ENCODE peak calls at places on chromosomes 6 and 20, in nine cellular contexts. One of them, this sample, is unnamed.

GRCh38 chr20:19463597-19463996 is 251.2 kb downstream of the SLC24A3 start:
- DNase-seq in bronchial epithelial cell: no peak
- DNase-seq in CD8-positive, alpha-beta T cell: no peak
- DNase-seq in adipocyte: no peak
- DNase-seq in colonic mucosa: no peak
- DNase-seq in right lobe of liver: no peak
- DNase-seq in iPS DF 6.9: no peak
- DNase-seq in H7: peak; percentile 34
- DNase-seq in PC-9: no peak
- DNase-seq in this sample: no peak

GRCh38 chr20:50111120-50111828 is 1.7 kb downstream of the UBE2V1 start:
- DNase-seq in bronchial epithelial cell: peak; percentile 79
- DNase-seq in CD8-positive, alpha-beta T cell: no peak
- DNase-seq in adipocyte: peak; percentile 85
- DNase-seq in colonic mucosa: no peak
- DNase-seq in right lobe of liver: no peak
- DNase-seq in iPS DF 6.9: no peak
- DNase-seq in H7: no peak
- DNase-seq in PC-9: peak; percentile 53
- DNase-seq in this sample: peak; percentile 41

GRCh38 chr6:37503486-37503980 is 3.8 kb upstream of the CCDC167 start:
- DNase-seq in bronchial epithelial cell: no peak
- DNase-seq in CD8-positive, alpha-beta T cell: no peak
- DNase-seq in adipocyte: no peak
- DNase-seq in colonic mucosa: no peak
- DNase-seq in right lobe of liver: no peak
- DNase-seq in iPS DF 6.9: no peak
- DNase-seq in H7: no peak
- DNase-seq in PC-9: no peak
- DNase-seq in this sample: no peak

GRCh38 chr6:158416841-158417759 is 104.8 kb downstream of the TULP4 start:
- DNase-seq in bronchial epithelial cell: peak; percentile 37
- DNase-seq in CD8-positive, alpha-beta T cell: no peak
- DNase-seq in adipocyte: peak; percentile 23
- DNase-seq in colonic mucosa: no peak
- DNase-seq in right lobe of liver: no peak
- DNase-seq in iPS DF 6.9: no peak
- DNase-seq in H7: no peak
- DNase-seq in PC-9: no peak
- DNase-seq in this sample: no peak

GRCh38 chr6:146041282-146041681 is 12.4 kb downstream of the GRM1 start:
- DNase-seq in bronchial epithelial cell: peak; percentile 46
- DNase-seq in CD8-positive, alpha-beta T cell: no peak
- DNase-seq in adipocyte: peak; percentile 25
- DNase-seq in colonic mucosa: no peak
- DNase-seq in right lobe of liver: no peak
- DNase-seq in iPS DF 6.9: peak; percentile 63
- DNase-seq in H7: peak; percentile 12
- DNase-seq in PC-9: no peak
- DNase-seq in this sample: peak; percentile 49

GRCh38 chr6:166541876-166542579 is 44.5 kb downstream of the RAMACL start:
- DNase-seq in bronchial epithelial cell: no peak
- DNase-seq in CD8-positive, alpha-beta T cell: no peak
- DNase-seq in adipocyte: no peak
- DNase-seq in colonic mucosa: no peak
- DNase-seq in right lobe of liver: no peak
- DNase-seq in iPS DF 6.9: no peak
- DNase-seq in H7: no peak
- DNase-seq in PC-9: no peak
- DNase-seq in this sample: no peak

GRCh38 chr6:136886110-136886509 is 36.0 kb upstream of the SLC35D3 start:
- DNase-seq in bronchial epithelial cell: peak; percentile 86
- DNase-seq in CD8-positive, alpha-beta T cell: no peak
- DNase-seq in adipocyte: no peak
- DNase-seq in colonic mucosa: no peak
- DNase-seq in right lobe of liver: no peak
- DNase-seq in iPS DF 6.9: no peak
- DNase-seq in H7: no peak
- DNase-seq in PC-9: peak; percentile 72
- DNase-seq in this sample: no peak

GRCh38 chr6:105431226-105431625 is 28.3 kb upstream of the PREP start:
- DNase-seq in bronchial epithelial cell: peak; percentile 66
- DNase-seq in CD8-positive, alpha-beta T cell: no peak
- DNase-seq in adipocyte: peak; percentile 82
- DNase-seq in colonic mucosa: peak; percentile 30
- DNase-seq in right lobe of liver: no peak
- DNase-seq in iPS DF 6.9: peak; percentile 16
- DNase-seq in H7: peak; percentile 13
- DNase-seq in PC-9: peak; percentile 58
- DNase-seq in this sample: no peak

DNA sequence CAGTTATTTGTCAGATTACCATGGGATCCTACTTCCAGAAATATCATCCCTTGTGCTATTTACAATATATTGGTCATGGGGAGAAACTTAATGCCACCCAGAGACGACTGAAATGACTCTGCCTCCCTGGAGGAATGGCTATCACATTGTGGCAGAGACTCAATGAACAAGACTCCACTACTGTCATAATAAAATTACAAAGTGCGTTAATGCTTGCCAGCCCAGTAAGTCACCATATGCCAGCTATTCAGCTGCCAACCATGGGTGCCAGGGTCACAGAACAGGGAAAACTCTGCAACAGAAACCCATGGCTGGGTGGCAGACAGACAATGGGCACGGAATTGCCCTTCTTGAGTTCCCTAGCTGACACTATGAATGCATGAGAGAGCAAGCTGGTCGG is 32.0 kb downstream of the TP53INP2 start:
- DNase-seq in bronchial epithelial cell: no peak
- DNase-seq in CD8-positive, alpha-beta T cell: no peak
- DNase-seq in adipocyte: no peak
- DNase-seq in colonic mucosa: no peak
- DNase-seq in right lobe of liver: no peak
- DNase-seq in iPS DF 6.9: no peak
- DNase-seq in H7: no peak
- DNase-seq in PC-9: no peak
- DNase-seq in this sample: no peak
- H3K36me3 ChIP-seq in bronchial epithelial cell: peaks cover 9% of the 10 kb centered on the region
- H3K36me3 ChIP-seq in CD8-positive, alpha-beta T cell: no peaks in the 10 kb centered on the region
- H3K36me3 ChIP-seq in adipocyte: peaks cover 49% of the 10 kb centered on the region
- H3K36me3 ChIP-seq in colonic mucosa: peaks cover 6% of the 10 kb centered on the region
- H3K36me3 ChIP-seq in right lobe of liver: peaks cover 12% of the 10 kb centered on the region
- H3K36me3 ChIP-seq in iPS DF 6.9: no peaks in the 10 kb centered on the region
- H3K36me3 ChIP-seq in H7: no peaks in the 10 kb centered on the region
- H3K36me3 ChIP-seq in PC-9: peaks cover 9% of the 10 kb centered on the region
- H3K36me3 ChIP-seq in this sample: peaks cover 6% of the 10 kb centered on the region

GRCh38 chr20:62238569-62239277 is 402 bp downstream of the OSBPL2 start:
- DNase-seq in bronchial epithelial cell: no peak
- DNase-seq in CD8-positive, alpha-beta T cell: no peak
- DNase-seq in adipocyte: peak; percentile 42
- DNase-seq in colonic mucosa: peak; percentile 62
- DNase-seq in right lobe of liver: no peak
- DNase-seq in iPS DF 6.9: no peak
- DNase-seq in H7: no peak
- DNase-seq in PC-9: peak; percentile 46
- DNase-seq in this sample: peak; percentile 66
- H3K36me3 ChIP-seq in bronchial epithelial cell: peaks cover 5% of the 10 kb centered on the region
- H3K36me3 ChIP-seq in CD8-positive, alpha-beta T cell: peaks cover 3% of the 10 kb centered on the region
- H3K36me3 ChIP-seq in adipocyte: peaks cover 14% of the 10 kb centered on the region
- H3K36me3 ChIP-seq in colonic mucosa: no peaks in the 10 kb centered on the region
- H3K36me3 ChIP-seq in right lobe of liver: no peaks in the 10 kb centered on the region
- H3K36me3 ChIP-seq in iPS DF 6.9: no peaks in the 10 kb centered on the region
- H3K36me3 ChIP-seq in H7: no peaks in the 10 kb centered on the region
- H3K36me3 ChIP-seq in PC-9: peaks cover 24% of the 10 kb centered on the region
- H3K36me3 ChIP-seq in this sample: peaks cover 3% of the 10 kb centered on the region

GRCh38 chr6:17291778-17292177 is 10.6 kb downstream of the RBM24 start:
- DNase-seq in bronchial epithelial cell: no peak
- DNase-seq in CD8-positive, alpha-beta T cell: no peak
- DNase-seq in adipocyte: no peak
- DNase-seq in colonic mucosa: no peak
- DNase-seq in right lobe of liver: no peak
- DNase-seq in iPS DF 6.9: no peak
- DNase-seq in H7: peak; percentile 29
- DNase-seq in PC-9: no peak
- DNase-seq in this sample: no peak

GRCh38 chr6:17293395-17293794 is 12.2 kb downstream of the RBM24 start:
- DNase-seq in bronchial epithelial cell: no peak
- DNase-seq in CD8-positive, alpha-beta T cell: no peak
- DNase-seq in adipocyte: no peak
- DNase-seq in colonic mucosa: no peak
- DNase-seq in right lobe of liver: no peak
- DNase-seq in iPS DF 6.9: no peak
- DNase-seq in H7: no peak
- DNase-seq in PC-9: no peak
- DNase-seq in this sample: no peak

GRCh38 chr6:17297261-17298080 is 16.3 kb downstream of the RBM24 start:
- DNase-seq in bronchial epithelial cell: no peak
- DNase-seq in CD8-positive, alpha-beta T cell: no peak
- DNase-seq in adipocyte: peak; percentile 35
- DNase-seq in colonic mucosa: no peak
- DNase-seq in right lobe of liver: no peak
- DNase-seq in iPS DF 6.9: no peak
- DNase-seq in H7: no peak
- DNase-seq in PC-9: no peak
- DNase-seq in this sample: no peak

GRCh38 chr6:17289491-17290106 is 8.4 kb downstream of the RBM24 start:
- DNase-seq in bronchial epithelial cell: peak; percentile 23
- DNase-seq in CD8-positive, alpha-beta T cell: no peak
- DNase-seq in adipocyte: no peak
- DNase-seq in colonic mucosa: peak; percentile 68
- DNase-seq in right lobe of liver: no peak
- DNase-seq in iPS DF 6.9: no peak
- DNase-seq in H7: no peak
- DNase-seq in PC-9: no peak
- DNase-seq in this sample: no peak

DNA sequence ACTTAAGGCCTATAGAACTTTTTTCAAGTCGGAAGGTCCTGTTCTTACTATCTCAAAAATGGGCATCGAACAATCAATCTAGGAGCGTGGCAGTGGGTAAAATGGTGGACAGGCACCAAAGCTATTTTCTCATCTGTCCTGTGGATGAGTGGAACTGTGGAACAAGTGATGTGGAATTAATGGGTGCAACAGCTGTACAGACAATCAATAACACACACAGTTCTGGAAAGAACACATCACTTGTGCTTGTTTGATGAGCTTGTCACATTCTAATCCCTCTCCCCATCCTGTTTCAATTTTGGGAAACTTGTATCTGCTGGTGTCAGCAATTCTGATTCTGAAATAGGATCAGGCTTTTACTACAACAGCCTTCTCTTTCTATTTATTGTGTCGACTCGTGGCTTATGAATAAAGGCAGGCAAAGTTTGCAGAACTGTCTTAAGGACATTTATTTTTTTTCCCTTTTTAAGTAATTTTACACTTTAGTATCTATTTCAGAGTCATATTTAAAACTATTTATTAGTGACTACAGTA is 11.5 kb downstream of the RBM24 start:
- DNase-seq in bronchial epithelial cell: no peak
- DNase-seq in CD8-positive, alpha-beta T cell: no peak
- DNase-seq in adipocyte: no peak
- DNase-seq in colonic mucosa: no peak
- DNase-seq in right lobe of liver: no peak
- DNase-seq in iPS DF 6.9: no peak
- DNase-seq in H7: no peak
- DNase-seq in PC-9: no peak
- DNase-seq in this sample: no peak
- H3K36me3 ChIP-seq in bronchial epithelial cell: no peaks in the 10 kb centered on the region
- H3K36me3 ChIP-seq in CD8-positive, alpha-beta T cell: no peaks in the 10 kb centered on the region
- H3K36me3 ChIP-seq in adipocyte: peaks cover 7% of the 10 kb centered on the region
- H3K36me3 ChIP-seq in colonic mucosa: no peaks in the 10 kb centered on the region
- H3K36me3 ChIP-seq in right lobe of liver: no peaks in the 10 kb centered on the region
- H3K36me3 ChIP-seq in iPS DF 6.9: no peaks in the 10 kb centered on the region
- H3K36me3 ChIP-seq in H7: no peaks in the 10 kb centered on the region
- H3K36me3 ChIP-seq in PC-9: no peaks in the 10 kb centered on the region
- H3K36me3 ChIP-seq in this sample: no peaks in the 10 kb centered on the region

GRCh38 chr20:45948742-45949541 is 14.5 kb downstream of the PCIF1 start:
- DNase-seq in bronchial epithelial cell: no peak
- DNase-seq in CD8-positive, alpha-beta T cell: no peak
- DNase-seq in adipocyte: no peak
- DNase-seq in colonic mucosa: no peak
- DNase-seq in right lobe of liver: no peak
- DNase-seq in iPS DF 6.9: no peak
- DNase-seq in H7: no peak
- DNase-seq in PC-9: peak; percentile 33
- DNase-seq in this sample: peak; percentile 57
- H3K36me3 ChIP-seq in bronchial epithelial cell: peaks cover 56% of the 10 kb centered on the region
- H3K36me3 ChIP-seq in CD8-positive, alpha-beta T cell: peaks cover 81% of the 10 kb centered on the region
- H3K36me3 ChIP-seq in adipocyte: peaks cover 95% of the 10 kb centered on the region
- H3K36me3 ChIP-seq in colonic mucosa: peaks cover 16% of the 10 kb centered on the region
- H3K36me3 ChIP-seq in right lobe of liver: peaks cover 79% of the 10 kb centered on the region
- H3K36me3 ChIP-seq in iPS DF 6.9: peaks cover 55% of the 10 kb centered on the region
- H3K36me3 ChIP-seq in H7: peaks cover 49% of the 10 kb centered on the region
- H3K36me3 ChIP-seq in PC-9: peaks cover 14% of the 10 kb centered on the region
- H3K36me3 ChIP-seq in this sample: peaks cover 27% of the 10 kb centered on the region

GRCh38 chr20:36472656-36473071 is 68.7 kb upstream of the MYL9 start:
- DNase-seq in bronchial epithelial cell: peak; percentile 58
- DNase-seq in CD8-positive, alpha-beta T cell: no peak
- DNase-seq in adipocyte: peak; percentile 64
- DNase-seq in colonic mucosa: peak; percentile 88
- DNase-seq in right lobe of liver: no peak
- DNase-seq in iPS DF 6.9: peak; percentile 55
- DNase-seq in H7: peak; percentile 88
- DNase-seq in PC-9: no peak
- DNase-seq in this sample: peak; percentile 51

GRCh38 chr20:36471885-36472642 is 69.3 kb upstream of the MYL9 start:
- DNase-seq in bronchial epithelial cell: no peak
- DNase-seq in CD8-positive, alpha-beta T cell: no peak
- DNase-seq in adipocyte: no peak
- DNase-seq in colonic mucosa: no peak
- DNase-seq in right lobe of liver: no peak
- DNase-seq in iPS DF 6.9: no peak
- DNase-seq in H7: no peak
- DNase-seq in PC-9: no peak
- DNase-seq in this sample: no peak

GRCh38 chr20:36469973-36470372 is 71.3 kb upstream of the MYL9 start:
- DNase-seq in bronchial epithelial cell: no peak
- DNase-seq in CD8-positive, alpha-beta T cell: no peak
- DNase-seq in adipocyte: no peak
- DNase-seq in colonic mucosa: no peak
- DNase-seq in right lobe of liver: no peak
- DNase-seq in iPS DF 6.9: no peak
- DNase-seq in H7: no peak
- DNase-seq in PC-9: no peak
- DNase-seq in this sample: no peak

GRCh38 chr20:36468149-36469000 is 72.9 kb upstream of the MYL9 start:
- DNase-seq in bronchial epithelial cell: no peak
- DNase-seq in CD8-positive, alpha-beta T cell: no peak
- DNase-seq in adipocyte: no peak
- DNase-seq in colonic mucosa: peak; percentile 24
- DNase-seq in right lobe of liver: peak; percentile 65
- DNase-seq in iPS DF 6.9: no peak
- DNase-seq in H7: no peak
- DNase-seq in PC-9: no peak
- DNase-seq in this sample: peak; percentile 51

GRCh38 chr20:36470482-36471062 is 70.7 kb upstream of the MYL9 start:
- DNase-seq in bronchial epithelial cell: no peak
- DNase-seq in CD8-positive, alpha-beta T cell: no peak
- DNase-seq in adipocyte: no peak
- DNase-seq in colonic mucosa: no peak
- DNase-seq in right lobe of liver: no peak
- DNase-seq in iPS DF 6.9: no peak
- DNase-seq in H7: no peak
- DNase-seq in PC-9: no peak
- DNase-seq in this sample: no peak
- H3K36me3 ChIP-seq in bronchial epithelial cell: peaks cover 5% of the 10 kb centered on the region
- H3K36me3 ChIP-seq in CD8-positive, alpha-beta T cell: no peaks in the 10 kb centered on the region
- H3K36me3 ChIP-seq in adipocyte: no peaks in the 10 kb centered on the region
- H3K36me3 ChIP-seq in colonic mucosa: no peaks in the 10 kb centered on the region
- H3K36me3 ChIP-seq in right lobe of liver: no peaks in the 10 kb centered on the region
- H3K36me3 ChIP-seq in iPS DF 6.9: no peaks in the 10 kb centered on the region
- H3K36me3 ChIP-seq in H7: peaks cover 5% of the 10 kb centered on the region
- H3K36me3 ChIP-seq in PC-9: no peaks in the 10 kb centered on the region
- H3K36me3 ChIP-seq in this sample: peaks cover 2% of the 10 kb centered on the region

This sample was measured in Caco-2.